ENCODE peak calls at places on chromosomes 1 and 21, in five cellular contexts. G, L, U, S and D are unnamed samples.

GRCh38 chr1:11100149-11100493 is 452 bp upstream of the EXOSC10 start:
- DNase-seq in S (no peak), L (no peak), U (no peak), G (no peak), D (no peak)

GRCh38 chr1:157107702-157108101 is 8.1 kb upstream of the ETV3L start:
- DNase-seq in L (no peak), S (peak; percentile 43), G (no peak), U (no peak), D (no peak)

GRCh38 chr21:14259669-14260458 is 43.9 kb downstream of the RBM11 start:
- DNase-seq in S (no peak), G (peak; percentile 60), U (peak; percentile 25), L (no peak), D (peak; percentile 8)

GRCh38 chr1:10900265-10900651 is 103.8 kb upstream of the CASZ1 start:
- DNase-seq in S (no peak), U (no peak), L (no peak), G (no peak), D (no peak)

GRCh38 chr21:42844411-42845113 is 34.8 kb downstream of the WDR4 start:
- DNase-seq in S (peak; percentile 88), U (no peak), L (peak; percentile 78), G (no peak), D (no peak)

GRCh38 chr1:196723325-196724185 is 51.1 kb upstream of the CFHR3 start:
- DNase-seq in G (peak; percentile 50), L (no peak), S (no peak), U (peak; percentile 83), D (peak; percentile 23)

GRCh38 chr21:27581168-27581567 is 614.3 kb upstream of the ADAMTS5 start:
- DNase-seq in L (no peak), U (no peak), G (no peak), S (no peak), D (no peak)

GRCh38 chr1:236677641-236678235 is 8.6 kb upstream of the ACTN2 start:
- DNase-seq in S (no peak), G (no peak), U (no peak), L (no peak), D (no peak)

GRCh38 chr1:174789399-174789798 is 210.3 kb upstream of the CACYBP start:
- DNase-seq in U (peak; percentile 74), G (peak; percentile 74), L (no peak), S (no peak), D (peak; percentile 14)

GRCh38 chr1:232280910-232281309 is 349.0 kb downstream of the SIPA1L2 start:
- DNase-seq in U (no peak), G (no peak), L (no peak), S (no peak), D (no peak)

GRCh38 chr1:43274125-43274803 is 4.5 kb downstream of the TMEM125 start:
- DNase-seq in L (no peak), G (peak; percentile 53), U (peak; percentile 52), S (peak; percentile 64), D (no peak)

GRCh38 chr1:14304381-14304865 is 294.1 kb upstream of the KAZN start:
- DNase-seq in S (no peak), L (no peak), G (peak; percentile 60), U (no peak), D (peak; percentile 37)

GRCh38 chr1:10236405-10237156 is 26.2 kb downstream of the KIF1B start:
- DNase-seq in U (no peak), G (peak; percentile 68), L (no peak), S (no peak), D (peak; percentile 38)

GRCh38 chr1:44723064-44723463 is 7.9 kb downstream of the RNU5D-1 start:
- DNase-seq in G (no peak), S (no peak), U (peak; percentile 44), L (no peak), D (no peak)

GRCh38 chr1:91863498-91863897 is 22.5 kb downstream of the TGFBR3 start:
- DNase-seq in U (no peak), L (no peak), S (no peak), G (no peak), D (no peak)

GRCh38 chr1:8419861-8420260 is 101.9 kb downstream of the SLC45A1 start:
- DNase-seq in L (no peak), U (no peak), G (no peak), S (no peak), D (no peak)

GRCh38 chr1:77513839-77514763 is 168.4 kb downstream of the ZZZ3 start:
- DNase-seq in S (no peak), U (no peak), G (peak; percentile 94), L (no peak), D (peak; percentile 75)

GRCh38 chr1:178542554-178543290 is 29.8 kb downstream of the TEX35 start:
- DNase-seq in S (peak; percentile 94), U (peak; percentile 87), G (peak; percentile 86), L (peak; percentile 90), D (peak; percentile 85)

GRCh38 chr1:38029081-38029681 is 16.6 kb downstream of the UTP11 start:
- DNase-seq in U (no peak), G (no peak), L (no peak), S (no peak), D (no peak)

GRCh38 chr1:27436204-27437159 is 44.1 kb downstream of the GPR3 start:
- DNase-seq in U (peak; percentile 57), S (no peak), G (peak; percentile 71), L (no peak), D (no peak)

GRCh38 chr1:231778009-231778719 is 151.6 kb downstream of the DISC1 start:
- DNase-seq in G (peak; percentile 52), U (no peak), S (no peak), L (peak; percentile 56), D (no peak)

GRCh38 chr1:12482999-12483398 is 135.0 kb downstream of the DHRS3 start:
- DNase-seq in G (peak; percentile 45), U (no peak), S (no peak), L (no peak), D (no peak)

GRCh38 chr1:160078392-160079195 is 2.7 kb upstream of the KCNJ9 start:
- DNase-seq in G (peak; percentile 15), S (peak; percentile 74), U (peak; percentile 63), L (no peak), D (no peak)
- TF ChIP-seq CTCF in G (peak; percentile 77), S (peak; percentile 69), U (peak; percentile 84), L (peak; percentile 75), D (peak; percentile 72)

GRCh38 chr21:23398726-23399125 is 2208.6 kb downstream of the MRPL39 start:
- DNase-seq in U (no peak), L (no peak), G (no peak), S (no peak), D (no peak)

GRCh38 chr21:23394458-23394857 is 2212.8 kb downstream of the MRPL39 start:
- DNase-seq in U (no peak), L (no peak), G (no peak), S (no peak), D (no peak)
- TF ChIP-seq CTCF in U (no peak), L (no peak), G (no peak), S (no peak), D (no peak)

GRCh38 chr1:55823521-55824296 is 608.5 kb upstream of the USP24 start:
- DNase-seq in L (no peak), S (no peak), G (no peak), U (no peak), D (no peak)
- TF ChIP-seq CTCF in L (no peak), S (no peak), G (no peak), U (no peak), D (no peak)

DNA sequence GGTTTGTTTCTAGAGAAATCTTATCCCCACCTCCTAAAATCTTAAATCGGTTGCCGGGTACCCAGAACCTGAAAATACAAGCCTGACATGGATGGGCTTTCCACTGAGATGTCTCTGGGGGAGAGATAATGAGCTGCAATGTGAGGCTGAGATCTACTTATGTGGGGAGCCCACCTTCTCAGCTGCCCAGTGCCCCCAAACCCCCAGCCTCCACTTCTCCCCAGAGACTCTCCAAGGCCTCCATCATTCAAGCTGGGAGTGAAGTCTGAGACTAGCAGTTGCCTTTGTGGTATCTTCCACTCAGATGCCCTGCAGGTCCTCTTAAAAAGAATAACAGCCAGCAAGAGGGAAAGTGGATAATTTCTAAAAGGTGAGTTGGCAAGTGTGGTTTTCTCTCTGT is 11.7 kb upstream of the ACTRT2 start:
- DNase-seq in U (no peak), S (no peak), G (no peak), L (no peak), D (no peak)
- TF ChIP-seq CTCF in U (no peak), S (no peak), G (no peak), L (no peak), D (no peak)

GRCh38 chr1:184388671-184389292 is 2.0 kb downstream of the C1orf21 start:
- DNase-seq in U (no peak), S (no peak), G (no peak), L (no peak), D (no peak)

GRCh38 chr1:184387069-184387870 is 441 bp downstream of the C1orf21 start:
- DNase-seq in S (peak; percentile 78), G (no peak), U (peak; percentile 29), L (peak; percentile 69), D (no peak)

GRCh38 chr1:184387871-184388670 is 1.2 kb downstream of the C1orf21 start:
- DNase-seq in S (peak; percentile 69), L (peak; percentile 51), U (peak; percentile 24), G (peak; percentile 83), D (peak; percentile 48)

GRCh38 chr1:184390889-184391288 is 4.1 kb downstream of the C1orf21 start:
- DNase-seq in G (peak; percentile 34), L (no peak), S (no peak), U (no peak), D (no peak)

GRCh38 chr1:184389446-184389845 is 2.6 kb downstream of the C1orf21 start:
- DNase-seq in L (no peak), S (no peak), U (no peak), G (peak; percentile 22), D (no peak)
- TF ChIP-seq CTCF in L (no peak), S (no peak), U (no peak), G (no peak), D (no peak)

GRCh38 chr1:47002211-47002610 is 21.3 kb upstream of the CYP4X1 start:
- DNase-seq in G (no peak), L (no peak), U (no peak), S (no peak), D (no peak)
- TF ChIP-seq CTCF in G (no peak), L (no peak), U (peak; percentile 30), S (no peak), D (no peak)

DNA sequence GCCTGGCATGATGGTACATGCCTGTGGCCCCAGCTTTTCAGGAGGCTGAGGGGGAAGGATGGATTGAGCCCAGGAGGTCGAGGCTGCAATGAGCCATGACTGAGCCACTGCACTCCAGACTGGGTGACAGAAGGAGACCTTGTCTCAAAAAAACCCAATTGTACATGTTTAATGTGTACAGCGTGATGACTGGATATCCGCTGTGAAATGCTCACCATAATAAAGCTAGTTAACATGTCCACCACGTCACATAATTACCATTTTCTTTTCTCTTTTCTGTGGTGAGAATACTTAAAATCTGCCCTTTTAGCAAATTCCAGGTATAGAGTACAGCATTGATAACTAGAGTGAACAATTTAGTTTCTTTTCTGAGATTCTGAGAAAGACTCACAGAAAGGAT is 24.0 kb downstream of the TMPRSS2 start:
- DNase-seq in G (no peak), L (no peak), U (no peak), S (no peak), D (no peak)
- TF ChIP-seq CTCF in G (no peak), L (no peak), U (no peak), S (no peak), D (no peak)